ENCODE peak calls at places on chromosomes 13 and 19, in five cellular contexts. N is Caco-2, J is transverse colon, L is Peyer's patch, W is cardiac muscle cell. M is an unnamed sample. For H3K27me3, the result is how much of the 10 kb centered on the place peaks cover.

GRCh38 chr19:54439174-54439851 is 9.7 kb upstream of the LENG8 start:
- DNase-seq in L (no peak), N (peak), W (peak), J (no peak), M (peak)

GRCh38 chr13:44218501-44219240 is 155.0 kb upstream of the SERP2 start:
- DNase-seq in W (no peak), J (peak), N (peak), L (no peak), M (peak)

GRCh38 chr13:86572115-86572514 is 772.9 kb upstream of the SLITRK6 start:
- DNase-seq in J (no peak), W (no peak), L (no peak), N (no peak), M (peak)

GRCh38 chr19:43814663-43815352 is 12.3 kb upstream of the ZNF283 start:
- DNase-seq in W (no peak), J (no peak), N (no peak), L (no peak), M (peak)

GRCh38 chr13:106033634-106034033 is 501.8 kb downstream of the EFNB2 start:
- DNase-seq in L (no peak), J (no peak), N (peak), W (no peak), M (peak)

GRCh38 chr13:29165840-29166239 is 345.7 kb downstream of the MTUS2 start:
- DNase-seq in L (no peak), J (no peak), W (no peak), N (no peak), M (no peak)

GRCh38 chr13:97113231-97114001 is 108.7 kb upstream of the MBNL2 start:
- DNase-seq in L (no peak), W (no peak), N (no peak), J (no peak), M (no peak)

GRCh38 chr19:13984875-13985741 is 21.0 kb downstream of the RFX1 start:
- DNase-seq in W (no peak), N (no peak), J (no peak), L (peak), M (no peak)

GRCh38 chr13:85519363-85519762 is 279.9 kb downstream of the SLITRK6 start:
- DNase-seq in J (no peak), N (no peak), L (no peak), W (no peak), M (no peak)

GRCh38 chr19:17542042-17542441 is 13.4 kb upstream of the COLGALT1 start:
- DNase-seq in W (no peak), L (no peak), J (no peak), N (no peak), M (no peak)

GRCh38 chr13:60970736-60971135 is 444.9 kb downstream of the PCDH20 start:
- DNase-seq in N (no peak), J (no peak), L (no peak), W (no peak), M (no peak)

GRCh38 chr19:57171551-57172081 is 4.3 kb upstream of the DUXA start:
- DNase-seq in W (peak), N (no peak), J (peak), L (no peak), M (no peak)

GRCh38 chr19:2336528-2337328 is 8.2 kb downstream of the SPPL2B start:
- DNase-seq in W (no peak), L (no peak), J (no peak), N (no peak), M (no peak)

GRCh38 chr13:83943530-83944279 is 61.4 kb upstream of the SLITRK1 start:
- DNase-seq in N (no peak), L (no peak), J (no peak), W (peak), M (no peak)

GRCh38 chr19:2058570-2059421 is 7.8 kb upstream of the MKNK2 start:
- DNase-seq in L (no peak), N (no peak), W (no peak), J (peak), M (no peak)

GRCh38 chr19:5143471-5144411 is 174.8 kb downstream of the KDM4B start:
- DNase-seq in N (no peak), W (no peak), J (no peak), L (peak), M (no peak)

GRCh38 chr13:23656637-23657036 is 86.4 kb downstream of the TNFRSF19 start:
- DNase-seq in N (peak), J (no peak), L (no peak), W (no peak), M (peak)

GRCh38 chr13:77207943-77208342 is 119.0 kb downstream of the MYCBP2 start:
- DNase-seq in J (no peak), N (no peak), W (no peak), L (no peak), M (peak)
- H3K27me3 ChIP-seq in J (under half), N (under half), W (under half), L (under half), M (under half)

DNA sequence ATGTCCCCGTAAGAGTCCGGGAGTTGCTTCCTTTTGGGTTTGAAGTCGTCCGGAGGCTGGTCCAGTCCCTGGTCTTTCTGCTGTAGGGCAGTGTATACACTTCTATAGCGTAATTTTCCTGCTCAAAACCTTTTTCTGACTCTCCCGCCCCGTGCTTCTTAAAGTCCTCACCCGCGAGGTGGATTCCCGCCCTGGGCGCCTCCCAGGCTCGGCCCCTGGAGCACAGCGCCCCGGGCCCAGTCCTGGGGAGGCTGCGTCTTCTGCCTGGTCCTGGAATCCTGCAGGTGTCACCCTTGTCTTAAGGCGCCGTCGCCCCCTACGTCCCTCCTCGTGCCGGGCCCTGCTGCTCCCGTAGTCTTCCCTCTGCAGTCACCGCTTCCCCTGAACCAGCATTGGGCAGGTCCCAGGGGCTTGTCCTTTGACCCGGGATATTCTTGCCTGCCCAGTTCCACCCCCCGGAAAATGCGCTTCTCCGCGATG is 34.4 kb upstream of the ZNF808 start:
- DNase-seq in L (no peak), N (no peak), J (no peak), W (peak), M (no peak)
- H3K4me3 ChIP-seq in L (no peak), N (no peak), J (no peak), W (peak), M (no peak)

GRCh38 chr19:51926784-51927741 is at the start of gene ZNF613:
- DNase-seq in W (peak), J (peak), N (peak), L (peak), M (peak)
- TF ChIP-seq CTCF in W (peak), J (peak), N (no peak), L (no peak), M (peak)

DNA sequence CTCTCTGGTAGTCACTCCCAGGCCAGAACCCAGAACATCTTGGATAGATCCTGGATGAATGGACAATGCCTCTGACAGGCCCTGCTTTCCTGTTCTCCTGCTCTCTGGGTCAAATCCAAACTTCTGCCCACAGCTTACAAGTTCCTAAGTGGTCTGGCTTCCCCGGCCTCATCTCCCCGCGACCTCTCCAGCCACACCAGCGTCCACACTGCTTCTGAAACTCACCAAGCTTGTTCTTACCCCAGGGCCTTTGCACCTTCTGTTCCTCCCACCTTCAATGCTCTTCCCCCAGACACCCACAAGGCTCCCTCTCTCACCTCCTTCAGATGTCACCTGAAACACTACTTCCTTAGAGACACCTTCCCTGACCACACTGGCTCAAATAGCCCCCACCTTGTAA is 3.5 kb downstream of the OLFM2 start:
- DNase-seq in N (no peak), W (no peak), L (no peak), J (no peak), M (no peak)
- H3K27me3 ChIP-seq in N (under half), W (under half), L (under half), J (half or more), M (under half)

GRCh38 chr13:31037351-31037750 is 104.9 kb downstream of the TEX26 start:
- DNase-seq in J (no peak), W (no peak), L (no peak), N (no peak), M (no peak)
- H3K4me3 ChIP-seq in J (no peak), W (no peak), L (no peak), N (no peak), M (no peak)

M was measured in bronchial epithelial cell.